ENCODE peak calls at places on chromosomes 3 and 15, in seven cellular contexts. Q, G, I, P, R, L and Y are unnamed samples.

GRCh38 chr3:7710284-7710683 is 791.3 kb upstream of the LMCD1 start:
- DNase-seq in Q (no peak), G (no peak), I (no peak), P (no peak), R (no peak), L (no peak), Y (no peak)

GRCh38 chr3:73365756-73366397 is 258.9 kb downstream of the PDZRN3 start:
- DNase-seq in Q (peak; percentile 78), G (peak; percentile 29), I (peak; percentile 20), P (no peak), R (peak; percentile 66), L (no peak), Y (no peak)

GRCh38 chr3:105788548-105789036 is 80.2 kb downstream of the CBLB start:
- DNase-seq in Q (no peak), G (no peak), I (peak; percentile 25), P (no peak), R (no peak), L (no peak), Y (no peak)

GRCh38 chr3:159187232-159187631 is 385.4 kb downstream of the MFSD1 start:
- DNase-seq in Q (peak; percentile 70), G (no peak), I (no peak), P (no peak), R (no peak), L (no peak), Y (no peak)

GRCh38 chr15:38461089-38461833 is 7.3 kb downstream of the FAM98B start:
- DNase-seq in Q (peak; percentile 18), G (no peak), I (no peak), P (no peak), R (peak; percentile 26), L (no peak), Y (no peak)

GRCh38 chr3:123667784-123668183 is 82.9 kb upstream of the HACD2 start:
- DNase-seq in Q (no peak), G (no peak), I (no peak), P (no peak), R (no peak), L (no peak), Y (no peak)

GRCh38 chr15:22962611-22963010 is 17.6 kb downstream of the CYFIP1 start:
- DNase-seq in Q (no peak), G (no peak), I (no peak), P (no peak), R (no peak), L (no peak), Y (no peak)

GRCh38 chr15:83993591-83993990 is 242.0 kb upstream of the GOLGA6L4 start:
- DNase-seq in Q (peak; percentile 3), G (no peak), I (no peak), P (no peak), R (no peak), L (no peak), Y (no peak)

GRCh38 chr3:60803812-60804211 is 447.4 kb downstream of the FHIT start:
- DNase-seq in Q (no peak), G (no peak), I (no peak), P (no peak), R (no peak), L (no peak), Y (no peak)

GRCh38 chr3:186646106-186646505 is 5.9 kb downstream of the FETUB start:
- DNase-seq in Q (no peak), G (no peak), I (no peak), P (no peak), R (no peak), L (no peak), Y (no peak)

GRCh38 chr3:40615110-40615915 is 90.6 kb downstream of the ZNF621 start:
- DNase-seq in Q (no peak), G (no peak), I (no peak), P (no peak), R (no peak), L (no peak), Y (no peak)

GRCh38 chr3:195249858-195250464 is 21.0 kb downstream of the XXYLT1 start:
- DNase-seq in Q (no peak), G (no peak), I (no peak), P (no peak), R (no peak), L (no peak), Y (no peak)

GRCh38 chr3:44077267-44077666 is 164.4 kb upstream of the TOPAZ1 start:
- DNase-seq in Q (peak; percentile 18), G (no peak), I (no peak), P (no peak), R (no peak), L (no peak), Y (peak; percentile 21)

GRCh38 chr15:64344651-64345262 is 11.2 kb downstream of the CSNK1G1 start:
- DNase-seq in Q (peak; percentile 35), G (no peak), I (no peak), P (no peak), R (peak; percentile 19), L (no peak), Y (peak; percentile 14)

GRCh38 chr3:16844771-16845170 is 40.0 kb upstream of the PLCL2 start:
- DNase-seq in Q (no peak), G (no peak), I (no peak), P (no peak), R (no peak), L (no peak), Y (no peak)

GRCh38 chr3:169083126-169083525 is 580.4 kb downstream of the MECOM start:
- DNase-seq in Q (no peak), G (no peak), I (no peak), P (no peak), R (no peak), L (no peak), Y (no peak)

GRCh38 chr15:62736756-62737155 is 305.8 kb upstream of the TPM1 start:
- DNase-seq in Q (no peak), G (no peak), I (no peak), P (no peak), R (no peak), L (no peak), Y (no peak)

GRCh38 chr3:126983653-126984390 is 907 bp downstream of the PLXNA1 start:
- DNase-seq in Q (peak; percentile 50), G (no peak), I (no peak), P (no peak), R (peak; percentile 17), L (no peak), Y (no peak)

GRCh38 chr15:64045774-64046346 is 425 bp downstream of the DAPK2 start:
- DNase-seq in Q (no peak), G (no peak), I (no peak), P (no peak), R (no peak), L (no peak), Y (no peak)

GRCh38 chr3:128098234-128098633 is 25.4 kb downstream of the RUVBL1 start:
- DNase-seq in Q (no peak), G (no peak), I (no peak), P (no peak), R (no peak), L (no peak), Y (no peak)

GRCh38 chr15:91471410-91471993 is 371.4 kb downstream of the SV2B start:
- DNase-seq in Q (peak; percentile 27), G (peak; percentile 81), I (no peak), P (peak; percentile 9), R (peak; percentile 64), L (no peak), Y (no peak)

DNA sequence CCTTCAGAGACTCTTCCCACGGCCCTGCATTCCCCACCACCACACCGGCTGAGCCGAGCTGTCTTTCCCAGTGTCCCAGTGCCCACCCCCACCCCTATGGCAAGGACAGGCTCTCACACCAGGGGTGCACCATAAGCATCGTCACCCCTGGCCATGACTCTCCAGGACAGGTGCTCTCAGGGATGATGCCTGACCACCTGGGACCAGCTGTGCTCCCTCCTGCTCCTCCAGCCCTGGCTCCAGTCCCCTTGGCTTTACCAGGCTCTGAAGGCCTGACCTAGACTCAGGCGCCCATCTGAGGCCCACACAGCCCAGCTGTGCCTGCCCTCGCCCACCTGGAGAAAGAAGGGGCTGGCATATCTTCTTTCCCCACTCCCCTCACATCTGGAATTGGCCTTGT is 17.6 kb upstream of the SEMA3F start:
- DNase-seq in Q (no peak), G (no peak), I (no peak), P (no peak), R (no peak), L (no peak), Y (no peak)
- H3K4me3 ChIP-seq in Q (no peak overlapping the region), G (no peak overlapping the region), I (no peak overlapping the region), P (no peak overlapping the region), R (no peak overlapping the region), L (no peak overlapping the region), Y (no peak overlapping the region)

GRCh38 chr15:48967336-48967735 is 3.6 kb upstream of the SHC4 start:
- DNase-seq in Q (no peak), G (no peak), I (no peak), P (no peak), R (no peak), L (no peak), Y (no peak)

GRCh38 chr15:48964898-48965297 is 1.2 kb upstream of the SHC4 start:
- DNase-seq in Q (no peak), G (no peak), I (no peak), P (no peak), R (no peak), L (no peak), Y (no peak)

GRCh38 chr15:48966595-48967301 is 3.0 kb upstream of the SHC4 start:
- DNase-seq in Q (peak; percentile 46), G (peak; percentile 78), I (no peak), P (peak; percentile 78), R (peak; percentile 81), L (peak; percentile 55), Y (no peak)

GRCh38 chr15:48968066-48968465 is 4.3 kb upstream of the SHC4 start:
- DNase-seq in Q (no peak), G (no peak), I (no peak), P (no peak), R (no peak), L (no peak), Y (no peak)

GRCh38 chr15:48965972-48966371 is 2.3 kb upstream of the SHC4 start:
- DNase-seq in Q (peak; percentile 79), G (no peak), I (no peak), P (peak; percentile 52), R (peak; percentile 51), L (peak; percentile 33), Y (no peak)
- TF ChIP-seq CTCF in Q (peak; percentile 15), G (peak; percentile 51), I (peak; percentile 57), P (peak; percentile 55), R (peak; percentile 43), L (peak; percentile 31), Y (peak; percentile 38)

GRCh38 chr3:50572801-50573371 is 3.6 kb downstream of the HEMK1 start:
- DNase-seq in Q (no peak), G (no peak), I (no peak), P (no peak), R (no peak), L (no peak), Y (no peak)
- H3K4me3 ChIP-seq in Q (no peak overlapping the region), G (no peak overlapping the region), I (no peak overlapping the region), P (no peak overlapping the region), R (no peak overlapping the region), L (no peak overlapping the region), Y (no peak overlapping the region)

GRCh38 chr3:55894605-55895004 is 407.5 kb upstream of the WNT5A start:
- DNase-seq in Q (no peak), G (no peak), I (no peak), P (no peak), R (no peak), L (no peak), Y (no peak)

GRCh38 chr3:55893045-55893664 is 406.0 kb upstream of the WNT5A start:
- DNase-seq in Q (no peak), G (peak; percentile 39), I (no peak), P (no peak), R (peak; percentile 47), L (no peak), Y (no peak)

GRCh38 chr3:55899887-55900286 is 412.8 kb upstream of the WNT5A start:
- DNase-seq in Q (no peak), G (no peak), I (no peak), P (no peak), R (no peak), L (no peak), Y (peak; percentile 6)

GRCh38 chr3:55896155-55896554 is 409.0 kb upstream of the WNT5A start:
- DNase-seq in Q (no peak), G (no peak), I (no peak), P (no peak), R (no peak), L (no peak), Y (no peak)

GRCh38 chr3:55897573-55898224 is 410.6 kb upstream of the WNT5A start:
- DNase-seq in Q (no peak), G (no peak), I (no peak), P (no peak), R (peak; percentile 27), L (no peak), Y (peak; percentile 48)
- TF ChIP-seq CTCF in Q (no peak), G (peak; percentile 62), I (peak; percentile 47), P (peak; percentile 59), R (peak; percentile 43), L (no peak), Y (peak; percentile 88)